ENCODE peak calls at places on chromosomes 16 and 17, in five cellular contexts. W is GM10248, Z is AG09319, D is foreskin keratinocyte, N is left ventricle myocardium inferior. Y is an unnamed sample.

GRCh38 chr17:42101513-42102292 is 3.4 kb upstream of the ZNF385C start:
- DNase-seq in W (peak), Z (no peak), D (no peak), N (peak), Y (peak)

GRCh38 chr16:52861614-52862022 is 191.1 kb downstream of the CHD9NB start:
- DNase-seq in W (no peak), Z (no peak), D (peak), N (no peak), Y (no peak)

GRCh38 chr17:4945944-4946280 is 2.4 kb downstream of the PFN1 start:
- DNase-seq in W (no peak), Z (no peak), D (peak), N (no peak), Y (no peak)

GRCh38 chr17:63116967-63117366 is 150.9 kb downstream of the TANC2 start:
- DNase-seq in W (no peak), Z (no peak), D (peak), N (no peak), Y (no peak)

GRCh38 chr16:29765167-29766032 is 12.7 kb upstream of the ZG16 start:
- DNase-seq in W (no peak), Z (no peak), D (no peak), N (no peak), Y (no peak)

GRCh38 chr16:30858111-30858495 is 35.8 kb downstream of the BCL7C start:
- DNase-seq in W (no peak), Z (no peak), D (no peak), N (no peak), Y (no peak)

GRCh38 chr17:65222216-65222738 is 85.1 kb downstream of the RGS9 start:
- DNase-seq in W (no peak), Z (no peak), D (peak), N (no peak), Y (no peak)

GRCh38 chr17:4453821-4454591 is 20.3 kb downstream of the SPNS3 start:
- DNase-seq in W (no peak), Z (no peak), D (no peak), N (no peak), Y (no peak)

GRCh38 chr16:60419859-60420258 is 1616.4 kb downstream of the CDH8 start:
- DNase-seq in W (no peak), Z (no peak), D (peak), N (no peak), Y (no peak)

GRCh38 chr16:88991813-88992350 is 14.9 kb upstream of the CBFA2T3 start:
- DNase-seq in W (no peak), Z (no peak), D (no peak), N (no peak), Y (no peak)

GRCh38 chr17:61570118-61570517 is 20.9 kb downstream of the NACA2 start:
- DNase-seq in W (no peak), Z (no peak), D (no peak), N (no peak), Y (no peak)

GRCh38 chr17:51461578-51462004 is 201.2 kb downstream of the UTP18 start:
- DNase-seq in W (peak), Z (no peak), D (peak), N (peak), Y (no peak)

GRCh38 chr17:8158267-8159031 is 4.3 kb downstream of the VAMP2 start:
- DNase-seq in W (peak), Z (peak), D (peak), N (peak), Y (peak)

GRCh38 chr16:1729445-1729844 is 23.4 kb downstream of the MAPK8IP3 start:
- DNase-seq in W (no peak), Z (no peak), D (no peak), N (no peak), Y (no peak)

GRCh38 chr17:64780096-64781012 is 118.2 kb upstream of the SMURF2 start:
- DNase-seq in W (peak), Z (no peak), D (peak), N (peak), Y (peak)

GRCh38 chr17:4573682-4574081 is 10.6 kb upstream of the SMTNL2 start:
- DNase-seq in W (peak), Z (no peak), D (no peak), N (peak), Y (no peak)

GRCh38 chr16:22316411-22316811 is 19.2 kb downstream of the POLR3E start:
- DNase-seq in W (no peak), Z (no peak), D (no peak), N (no peak), Y (no peak)

GRCh38 chr17:45895304-45895968 is 1.1 kb downstream of the MAPT start:
- DNase-seq in W (no peak), Z (no peak), D (peak), N (peak), Y (peak)
- TF ChIP-seq CTCF in W (peak), Z (no peak), D (no peak), N (peak), Y (no peak)

GRCh38 chr16:81633147-81633619 is 145.9 kb upstream of the PLCG2 start:
- DNase-seq in W (no peak), Z (no peak), D (no peak), N (no peak), Y (no peak)
- TF ChIP-seq CTCF in W (no peak), Z (no peak), D (peak), N (no peak), Y (no peak)

DNA sequence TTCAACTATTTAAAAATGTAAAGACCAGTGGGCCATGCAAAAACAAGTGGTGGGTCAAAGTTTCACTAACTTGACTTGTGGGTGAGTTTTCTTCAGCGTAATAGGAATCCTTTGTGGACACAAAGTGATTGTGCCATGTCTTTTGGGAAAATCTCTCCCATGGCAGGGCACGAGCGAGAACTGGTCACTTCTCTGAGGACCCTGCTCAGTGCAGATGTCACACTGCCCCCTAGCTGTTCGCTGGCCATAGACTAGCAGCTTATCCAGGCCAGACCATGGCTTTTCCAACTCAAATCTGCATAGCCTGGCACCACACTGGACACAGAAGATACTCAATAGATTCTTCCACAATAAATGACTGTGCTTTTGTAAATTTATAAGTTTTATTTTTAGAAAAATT is 306.0 kb upstream of the CCL2 start:
- DNase-seq in W (no peak), Z (no peak), D (no peak), N (no peak), Y (no peak)
- TF ChIP-seq CTCF in W (no peak), Z (no peak), D (peak), N (peak), Y (no peak)

GRCh38 chr17:69067274-69068047 is 6.7 kb upstream of the ABCA9 start:
- DNase-seq in W (no peak), Z (no peak), D (no peak), N (no peak), Y (no peak)
- TF ChIP-seq CTCF in W (no peak), Z (no peak), D (peak), N (no peak), Y (no peak)

GRCh38 chr17:9925457-9925856 is 20.4 kb upstream of the RCVRN start:
- DNase-seq in W (no peak), Z (no peak), D (no peak), N (peak), Y (no peak)

GRCh38 chr17:9922012-9922848 is 17.2 kb upstream of the RCVRN start:
- DNase-seq in W (no peak), Z (no peak), D (no peak), N (no peak), Y (no peak)

GRCh38 chr17:9928601-9929341 is 23.7 kb upstream of the RCVRN start:
- DNase-seq in W (no peak), Z (peak), D (peak), N (no peak), Y (no peak)

GRCh38 chr17:9926150-9926804 is 21.2 kb upstream of the RCVRN start:
- DNase-seq in W (no peak), Z (no peak), D (peak), N (peak), Y (no peak)

DNA sequence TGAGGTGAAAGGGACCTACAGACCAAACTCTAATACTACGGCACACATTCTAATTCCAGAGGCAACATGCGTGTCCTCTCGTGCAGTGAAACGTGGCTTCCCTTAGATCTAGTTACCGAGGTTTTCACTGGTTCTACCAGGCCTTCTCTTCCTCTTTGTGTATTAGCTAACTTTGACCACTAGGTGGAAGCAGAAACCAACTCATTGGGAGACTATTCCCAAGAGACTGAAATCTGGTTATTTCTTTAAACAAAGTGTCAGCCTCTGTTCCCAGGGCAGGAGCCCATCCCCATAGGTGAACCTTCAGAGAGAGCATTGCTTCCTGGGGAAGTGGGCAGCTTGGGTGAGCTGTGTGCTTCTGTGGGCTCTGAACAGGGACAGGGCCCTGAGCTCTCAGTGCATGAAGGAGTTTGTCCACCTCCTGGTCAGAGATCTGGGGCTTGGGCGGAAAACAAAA is 19.7 kb upstream of the RCVRN start:
- DNase-seq in W (peak), Z (peak), D (peak), N (peak), Y (peak)
- TF ChIP-seq CTCF in W (peak), Z (peak), D (peak), N (peak), Y (peak)

DNA sequence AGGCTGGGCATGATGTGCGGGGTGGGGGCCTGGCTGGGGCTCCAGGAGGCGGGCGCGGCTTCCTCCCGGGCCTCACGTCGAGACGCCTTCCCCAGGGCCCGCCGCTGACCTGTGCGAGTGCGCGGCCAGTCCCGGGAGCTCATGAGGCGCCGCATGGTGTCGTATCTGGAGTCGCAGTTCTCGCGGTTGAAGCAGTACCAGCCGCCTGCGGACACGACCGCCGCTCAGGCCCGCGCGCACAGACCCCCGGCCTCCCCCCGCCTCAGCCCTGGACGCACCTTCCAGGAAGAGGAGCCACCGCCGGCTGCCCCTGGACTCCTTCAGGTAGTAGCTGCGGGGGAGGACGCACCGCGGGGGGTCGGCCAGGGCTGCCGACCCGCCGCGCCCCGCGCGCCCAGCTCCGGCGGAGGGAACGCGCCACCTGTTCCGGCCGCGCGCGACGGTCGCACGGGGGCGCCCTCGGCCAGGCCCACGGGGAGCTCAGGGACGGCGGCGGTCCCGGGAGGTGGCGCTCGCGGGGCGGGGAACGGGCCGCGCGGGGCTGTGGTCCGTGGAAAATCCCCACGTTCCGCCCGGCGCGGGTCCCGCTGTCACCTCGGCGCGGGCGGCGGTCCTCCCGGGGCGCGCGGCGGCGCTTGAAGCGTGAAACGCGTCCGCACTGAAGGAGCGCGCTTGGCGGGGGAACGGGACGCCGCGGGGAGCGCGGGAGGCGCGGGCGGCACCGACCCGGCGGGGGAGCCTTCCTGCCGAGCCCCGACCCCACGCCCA is 1.4 kb downstream of the NOTUM start:
- DNase-seq in W (peak), Z (no peak), D (no peak), N (peak), Y (peak)
- TF ChIP-seq CTCF in W (peak), Z (peak), D (peak), N (peak), Y (peak)

DNA sequence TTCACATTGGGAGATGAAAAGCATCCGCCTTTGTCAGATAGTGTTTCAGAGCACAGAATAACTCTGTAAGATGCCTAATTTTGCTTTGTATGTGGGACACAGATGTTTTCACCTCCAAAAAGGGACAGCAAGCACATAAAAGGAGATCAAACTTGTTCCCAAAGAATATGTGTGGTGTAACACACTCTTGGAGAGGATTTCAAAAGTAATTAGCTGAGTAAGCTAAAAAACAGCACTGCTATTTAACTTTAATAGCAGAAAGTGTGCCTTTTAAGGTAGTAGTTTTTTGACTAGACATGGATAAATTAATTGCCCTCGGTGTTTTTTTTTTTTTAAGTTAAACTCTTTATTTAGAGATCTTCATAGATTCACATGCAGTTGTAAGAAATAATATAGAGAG is 65.2 kb downstream of the COX10 start:
- DNase-seq in W (no peak), Z (no peak), D (no peak), N (no peak), Y (no peak)
- TF ChIP-seq CTCF in W (no peak), Z (no peak), D (no peak), N (no peak), Y (no peak)